ENCODE peak calls at places on chromosomes 6 and 20, in nine cellular contexts. One of them, this sample, is unnamed.

GRCh38 chr6:118902731-118903130 is 8.8 kb downstream of the ASF1A start:
- DNase-seq in breast epithelium: no peak
- DNase-seq in fibroblast of mammary gland: peak
- DNase-seq in endodermal cell: no peak
- DNase-seq in OCI-LY7: no peak
- DNase-seq in ovary: no peak
- DNase-seq in upper lobe of right lung: no peak
- DNase-seq in A549: no peak
- DNase-seq in left lung: no peak
- DNase-seq in this sample: peak

GRCh38 chr6:160082627-160083026 is 39.0 kb upstream of the SLC22A1 start:
- DNase-seq in breast epithelium: no peak
- DNase-seq in fibroblast of mammary gland: peak
- DNase-seq in endodermal cell: no peak
- DNase-seq in OCI-LY7: no peak
- DNase-seq in ovary: no peak
- DNase-seq in upper lobe of right lung: no peak
- DNase-seq in A549: no peak
- DNase-seq in left lung: no peak
- DNase-seq in this sample: no peak

GRCh38 chr6:15513131-15513771 is 149.6 kb downstream of the DTNBP1 start:
- DNase-seq in breast epithelium: no peak
- DNase-seq in fibroblast of mammary gland: no peak
- DNase-seq in endodermal cell: no peak
- DNase-seq in OCI-LY7: no peak
- DNase-seq in ovary: no peak
- DNase-seq in upper lobe of right lung: no peak
- DNase-seq in A549: no peak
- DNase-seq in left lung: no peak
- DNase-seq in this sample: no peak

GRCh38 chr6:56840467-56841371 is 114.2 kb upstream of the BEND6 start:
- DNase-seq in breast epithelium: no peak
- DNase-seq in fibroblast of mammary gland: peak
- DNase-seq in endodermal cell: no peak
- DNase-seq in OCI-LY7: no peak
- DNase-seq in ovary: no peak
- DNase-seq in upper lobe of right lung: no peak
- DNase-seq in A549: peak
- DNase-seq in left lung: no peak
- DNase-seq in this sample: peak

GRCh38 chr20:37273988-37274387 is 12.4 kb upstream of the GHRH start:
- DNase-seq in breast epithelium: no peak
- DNase-seq in fibroblast of mammary gland: no peak
- DNase-seq in endodermal cell: no peak
- DNase-seq in OCI-LY7: no peak
- DNase-seq in ovary: no peak
- DNase-seq in upper lobe of right lung: no peak
- DNase-seq in A549: no peak
- DNase-seq in left lung: no peak
- DNase-seq in this sample: no peak

GRCh38 chr20:53939554-53940355 is 130.6 kb downstream of the BCAS1 start:
- DNase-seq in breast epithelium: peak
- DNase-seq in fibroblast of mammary gland: peak
- DNase-seq in endodermal cell: peak
- DNase-seq in OCI-LY7: peak
- DNase-seq in ovary: peak
- DNase-seq in upper lobe of right lung: peak
- DNase-seq in A549: peak
- DNase-seq in left lung: peak
- DNase-seq in this sample: peak

GRCh38 chr6:41157323-41157722 is 3.2 kb upstream of the TREML1 start:
- DNase-seq in breast epithelium: no peak
- DNase-seq in fibroblast of mammary gland: no peak
- DNase-seq in endodermal cell: no peak
- DNase-seq in OCI-LY7: no peak
- DNase-seq in ovary: no peak
- DNase-seq in upper lobe of right lung: no peak
- DNase-seq in A549: no peak
- DNase-seq in left lung: no peak
- DNase-seq in this sample: no peak

GRCh38 chr6:53828215-53828614 is 33.4 kb downstream of the LRRC1 start:
- DNase-seq in breast epithelium: no peak
- DNase-seq in fibroblast of mammary gland: no peak
- DNase-seq in endodermal cell: no peak
- DNase-seq in OCI-LY7: no peak
- DNase-seq in ovary: no peak
- DNase-seq in upper lobe of right lung: no peak
- DNase-seq in A549: no peak
- DNase-seq in left lung: no peak
- DNase-seq in this sample: no peak

GRCh38 chr6:79640146-79641111 is 9.3 kb downstream of the SH3BGRL2 start:
- DNase-seq in breast epithelium: no peak
- DNase-seq in fibroblast of mammary gland: no peak
- DNase-seq in endodermal cell: no peak
- DNase-seq in OCI-LY7: no peak
- DNase-seq in ovary: no peak
- DNase-seq in upper lobe of right lung: no peak
- DNase-seq in A549: no peak
- DNase-seq in left lung: peak
- DNase-seq in this sample: no peak

GRCh38 chr6:13554929-13555333 is 19.5 kb upstream of the SIRT5 start:
- DNase-seq in breast epithelium: no peak
- DNase-seq in fibroblast of mammary gland: no peak
- DNase-seq in endodermal cell: peak
- DNase-seq in OCI-LY7: no peak
- DNase-seq in ovary: peak
- DNase-seq in upper lobe of right lung: no peak
- DNase-seq in A549: no peak
- DNase-seq in left lung: no peak
- DNase-seq in this sample: peak

GRCh38 chr20:5511930-5512329 is 195.2 kb upstream of the PROKR2 start:
- DNase-seq in breast epithelium: no peak
- DNase-seq in fibroblast of mammary gland: no peak
- DNase-seq in endodermal cell: no peak
- DNase-seq in OCI-LY7: no peak
- DNase-seq in ovary: no peak
- DNase-seq in upper lobe of right lung: no peak
- DNase-seq in A549: no peak
- DNase-seq in left lung: no peak
- DNase-seq in this sample: no peak

GRCh38 chr6:117906905-117907599 is at the start of gene SLC35F1:
- DNase-seq in breast epithelium: no peak
- DNase-seq in fibroblast of mammary gland: no peak
- DNase-seq in endodermal cell: peak
- DNase-seq in OCI-LY7: no peak
- DNase-seq in ovary: peak
- DNase-seq in upper lobe of right lung: peak
- DNase-seq in A549: peak
- DNase-seq in left lung: peak
- DNase-seq in this sample: peak

GRCh38 chr6:164581563-164581962 is 727.8 kb downstream of the C6orf118 start:
- DNase-seq in breast epithelium: no peak
- DNase-seq in fibroblast of mammary gland: no peak
- DNase-seq in endodermal cell: no peak
- DNase-seq in OCI-LY7: no peak
- DNase-seq in ovary: no peak
- DNase-seq in upper lobe of right lung: no peak
- DNase-seq in A549: no peak
- DNase-seq in left lung: no peak
- DNase-seq in this sample: no peak

GRCh38 chr6:134060491-134061106 is 8.2 kb upstream of the SLC2A12 start:
- DNase-seq in breast epithelium: no peak
- DNase-seq in fibroblast of mammary gland: peak
- DNase-seq in endodermal cell: peak
- DNase-seq in OCI-LY7: no peak
- DNase-seq in ovary: no peak
- DNase-seq in upper lobe of right lung: no peak
- DNase-seq in A549: peak
- DNase-seq in left lung: no peak
- DNase-seq in this sample: peak

GRCh38 chr6:5998236-5998635 is 8.5 kb downstream of the NRN1 start:
- DNase-seq in breast epithelium: no peak
- DNase-seq in fibroblast of mammary gland: peak
- DNase-seq in endodermal cell: no peak
- DNase-seq in OCI-LY7: no peak
- DNase-seq in ovary: no peak
- DNase-seq in upper lobe of right lung: no peak
- DNase-seq in A549: no peak
- DNase-seq in left lung: no peak
- DNase-seq in this sample: no peak

GRCh38 chr6:14882394-14883073 is 363.3 kb upstream of the JARID2 start:
- DNase-seq in breast epithelium: no peak
- DNase-seq in fibroblast of mammary gland: peak
- DNase-seq in endodermal cell: no peak
- DNase-seq in OCI-LY7: no peak
- DNase-seq in ovary: no peak
- DNase-seq in upper lobe of right lung: no peak
- DNase-seq in A549: no peak
- DNase-seq in left lung: no peak
- DNase-seq in this sample: peak

GRCh38 chr6:135583256-135583758 is 85.8 kb upstream of the AHI1 start:
- DNase-seq in breast epithelium: no peak
- DNase-seq in fibroblast of mammary gland: peak
- DNase-seq in endodermal cell: no peak
- DNase-seq in OCI-LY7: no peak
- DNase-seq in ovary: no peak
- DNase-seq in upper lobe of right lung: no peak
- DNase-seq in A549: no peak
- DNase-seq in left lung: no peak
- DNase-seq in this sample: peak

DNA sequence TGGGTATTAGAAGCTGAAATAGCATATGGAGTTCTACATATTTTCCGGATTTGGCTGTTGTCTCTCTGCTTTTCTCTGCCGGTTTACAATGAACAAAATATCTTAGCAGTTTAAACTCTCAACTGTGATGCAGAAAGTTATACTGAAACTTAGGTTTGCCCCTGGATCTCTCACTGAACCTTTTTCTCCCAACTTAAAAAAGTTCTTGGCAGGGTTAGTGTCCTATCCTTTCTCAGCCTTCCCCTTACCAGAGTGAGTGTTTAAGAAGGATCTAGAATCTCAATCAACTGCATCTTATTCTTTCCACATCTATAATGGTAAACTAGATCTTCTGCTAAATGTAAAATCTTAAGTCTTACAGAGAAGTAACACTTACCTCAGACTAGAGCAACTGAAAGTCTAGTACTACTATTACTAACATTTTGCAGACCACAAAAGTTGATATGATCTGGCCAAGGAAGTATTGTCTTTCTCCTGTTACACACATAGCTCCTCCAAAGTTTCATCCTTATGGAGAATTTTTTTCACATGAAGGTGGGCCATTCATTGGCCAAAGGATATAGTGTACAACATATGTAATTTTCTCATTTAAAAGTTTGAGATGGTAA is 392.3 kb upstream of the RUNX2 start:
- DNase-seq in breast epithelium: no peak
- DNase-seq in fibroblast of mammary gland: no peak
- DNase-seq in endodermal cell: no peak
- DNase-seq in OCI-LY7: no peak
- DNase-seq in ovary: no peak
- DNase-seq in upper lobe of right lung: no peak
- DNase-seq in A549: no peak
- DNase-seq in left lung: no peak
- DNase-seq in this sample: no peak
- TF ChIP-seq CTCF in breast epithelium: no peak
- TF ChIP-seq CTCF in fibroblast of mammary gland: no peak
- TF ChIP-seq CTCF in endodermal cell: no peak
- TF ChIP-seq CTCF in OCI-LY7: no peak
- TF ChIP-seq CTCF in ovary: no peak
- TF ChIP-seq CTCF in upper lobe of right lung: no peak
- TF ChIP-seq CTCF in A549: no peak
- TF ChIP-seq CTCF in left lung: no peak
- TF ChIP-seq CTCF in this sample: no peak

DNA sequence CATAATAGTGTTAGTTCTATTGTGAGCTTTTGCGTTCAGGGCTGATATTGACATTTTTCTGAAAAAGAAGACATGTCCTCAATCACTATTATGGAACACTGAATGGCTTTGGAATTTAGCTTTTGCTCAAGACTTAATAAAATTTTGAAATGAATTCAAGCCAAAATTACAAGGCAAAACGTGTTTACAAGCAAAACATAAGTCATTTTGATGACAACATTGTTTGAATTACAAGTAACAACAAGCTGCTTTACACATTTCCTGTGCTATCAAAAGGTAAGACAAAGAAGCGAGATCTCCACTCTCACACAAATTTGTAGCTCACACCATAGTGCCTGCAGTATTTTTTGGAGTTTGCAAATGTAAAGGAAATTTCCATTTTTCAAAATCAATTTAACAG is 37.4 kb downstream of the POU3F2 start:
- DNase-seq in breast epithelium: no peak
- DNase-seq in fibroblast of mammary gland: no peak
- DNase-seq in endodermal cell: no peak
- DNase-seq in OCI-LY7: no peak
- DNase-seq in ovary: no peak
- DNase-seq in upper lobe of right lung: no peak
- DNase-seq in A549: no peak
- DNase-seq in left lung: no peak
- DNase-seq in this sample: no peak
- H3K4me3 ChIP-seq in breast epithelium: no peak
- H3K4me3 ChIP-seq in fibroblast of mammary gland: no peak
- H3K4me3 ChIP-seq in endodermal cell: no peak
- H3K4me3 ChIP-seq in OCI-LY7: no peak
- H3K4me3 ChIP-seq in ovary: no peak
- H3K4me3 ChIP-seq in upper lobe of right lung: no peak
- H3K4me3 ChIP-seq in A549: no peak
- H3K4me3 ChIP-seq in left lung: no peak
- H3K4me3 ChIP-seq in this sample: no peak

GRCh38 chr20:266604-267562 is 9.4 kb downstream of the DEFB132 start:
- DNase-seq in breast epithelium: peak
- DNase-seq in fibroblast of mammary gland: peak
- DNase-seq in endodermal cell: peak
- DNase-seq in OCI-LY7: peak
- DNase-seq in ovary: peak
- DNase-seq in upper lobe of right lung: peak
- DNase-seq in A549: peak
- DNase-seq in left lung: peak
- DNase-seq in this sample: peak
- TF ChIP-seq CTCF in breast epithelium: peak
- TF ChIP-seq CTCF in fibroblast of mammary gland: peak
- TF ChIP-seq CTCF in endodermal cell: peak
- TF ChIP-seq CTCF in OCI-LY7: peak
- TF ChIP-seq CTCF in ovary: peak
- TF ChIP-seq CTCF in upper lobe of right lung: peak
- TF ChIP-seq CTCF in A549: peak
- TF ChIP-seq CTCF in left lung: peak
- TF ChIP-seq CTCF in this sample: peak

DNA sequence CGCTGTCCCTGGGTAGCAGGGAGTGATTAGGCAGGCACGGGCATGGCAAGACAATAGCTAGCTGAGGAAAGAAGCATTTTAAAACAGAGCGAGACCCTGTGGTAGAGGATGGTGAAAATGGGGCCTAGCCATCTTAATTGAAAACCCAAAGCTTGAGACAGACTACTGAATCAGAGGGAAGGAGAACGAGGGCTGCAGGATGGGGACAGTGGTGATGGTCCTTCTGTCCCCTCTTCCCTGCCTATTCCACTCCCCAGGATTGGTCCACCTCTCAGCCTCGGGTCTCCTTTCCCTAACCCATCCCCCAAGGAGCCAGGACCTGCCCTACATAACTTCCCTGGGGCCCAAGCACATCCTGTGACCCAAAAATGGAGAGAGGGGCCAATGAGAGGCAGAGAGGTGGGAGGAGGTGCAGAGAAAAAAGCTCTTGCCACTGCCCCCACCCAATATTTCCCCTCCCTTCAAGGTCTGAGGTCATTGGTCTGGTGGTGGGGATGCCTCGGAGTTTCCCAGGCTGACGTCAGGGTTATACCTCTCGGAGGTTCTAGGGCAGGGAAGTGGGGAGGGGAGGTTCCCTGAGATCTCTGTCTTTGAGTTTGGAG is 884 bp upstream of the CUTA start:
- DNase-seq in breast epithelium: no peak
- DNase-seq in fibroblast of mammary gland: peak
- DNase-seq in endodermal cell: no peak
- DNase-seq in OCI-LY7: no peak
- DNase-seq in ovary: no peak
- DNase-seq in upper lobe of right lung: no peak
- DNase-seq in A549: no peak
- DNase-seq in left lung: no peak
- DNase-seq in this sample: peak
- H3K4me3 ChIP-seq in breast epithelium: peak
- H3K4me3 ChIP-seq in fibroblast of mammary gland: peak
- H3K4me3 ChIP-seq in endodermal cell: peak
- H3K4me3 ChIP-seq in OCI-LY7: peak
- H3K4me3 ChIP-seq in ovary: peak
- H3K4me3 ChIP-seq in upper lobe of right lung: peak
- H3K4me3 ChIP-seq in A549: peak
- H3K4me3 ChIP-seq in left lung: peak
- H3K4me3 ChIP-seq in this sample: peak